ENCODE peak calls at places on chromosomes 16 and 17, in seven cellular contexts. X is NCI-H1048; D is activated T-helper 1 cell treated with anti-CD3 and anti-CD28 coated beads, Interleukin-2, amount 50 U/mL, for 16 hours; S is tibial nerve; K is NCI-H2081; A is mucosa of gallbladder; Y is activated naive CD4-positive, alpha-beta T cell. M is an unnamed sample.
A peak's percentile ranks its signal among the peaks of the same experiment; 100 is the strongest.

GRCh38 chr16:86432048-86432447 is 78.3 kb upstream of the FOXF1 start:
- DNase-seq in X (no peak), D (no peak), S (no peak), K (no peak), A (no peak), Y (no peak), M (no peak)

GRCh38 chr17:32259596-32259995 is 6.0 kb upstream of the RHBDL3 start:
- DNase-seq in X (no peak), D (no peak), S (no peak), K (no peak), A (no peak), Y (no peak), M (no peak)

GRCh38 chr17:50920041-50920410 is 53.9 kb upstream of the TOB1 start:
- DNase-seq in X (no peak), D (no peak), S (no peak), K (peak; percentile 93), A (no peak), Y (no peak), M (no peak)

GRCh38 chr17:29561541-29562517 is 5.0 kb downstream of the ABHD15 start:
- DNase-seq in X (no peak), D (no peak), S (no peak), K (no peak), A (no peak), Y (no peak), M (no peak)

GRCh38 chr17:27379863-27380533 is 76.2 kb upstream of the KSR1 start:
- DNase-seq in X (no peak), D (no peak), S (peak; percentile 40), K (no peak), A (peak; percentile 73), Y (no peak), M (no peak)

GRCh38 chr17:67165201-67165600 is 79.8 kb downstream of the HELZ start:
- DNase-seq in X (no peak), D (no peak), S (peak; percentile 18), K (no peak), A (no peak), Y (no peak), M (no peak)

GRCh38 chr17:80105762-80106161 is 4.4 kb downstream of the GAA start:
- DNase-seq in X (no peak), D (no peak), S (no peak), K (peak; percentile 75), A (no peak), Y (no peak), M (no peak)

GRCh38 chr16:13936596-13937081 is 16.7 kb downstream of the ERCC4 start:
- DNase-seq in X (no peak), D (no peak), S (no peak), K (no peak), A (no peak), Y (no peak), M (no peak)

GRCh38 chr17:56785396-56785795 is 48.3 kb downstream of the C17orf67 start:
- DNase-seq in X (no peak), D (no peak), S (no peak), K (no peak), A (no peak), Y (no peak), M (no peak)

GRCh38 chr17:42023524-42024349 is 3.8 kb downstream of the NKIRAS2 start:
- DNase-seq in X (no peak), D (no peak), S (no peak), K (no peak), A (peak; percentile 28), Y (no peak), M (no peak)

GRCh38 chr17:47621293-47622178 is 28.2 kb upstream of the KPNB1 start:
- DNase-seq in X (no peak), D (no peak), S (no peak), K (no peak), A (peak; percentile 35), Y (no peak), M (no peak)

GRCh38 chr16:11675561-11676511 is 7.6 kb downstream of the SNN start:
- DNase-seq in X (no peak), D (no peak), S (no peak), K (no peak), A (peak; percentile 81), Y (peak; percentile 11), M (no peak)

GRCh38 chr17:58702045-58702476 is 9.7 kb downstream of the RAD51C start:
- DNase-seq in X (no peak), D (no peak), S (no peak), K (no peak), A (no peak), Y (no peak), M (no peak)

GRCh38 chr17:47844814-47845453 is 3.9 kb upstream of the SCRN2 start:
- DNase-seq in X (no peak), D (no peak), S (no peak), K (peak; percentile 30), A (no peak), Y (no peak), M (no peak)

GRCh38 chr17:78337244-78338109 is 22.4 kb downstream of the SOCS3 start:
- DNase-seq in X (no peak), D (no peak), S (no peak), K (no peak), A (no peak), Y (no peak), M (no peak)

GRCh38 chr17:41527076-41528023 is 758 bp downstream of the KRT19 start:
- DNase-seq in X (no peak), D (no peak), S (no peak), K (peak; percentile 58), A (no peak), Y (no peak), M (no peak)

GRCh38 chr16:3612510-3613466 is 1.4 kb upstream of the SLX4 start:
- DNase-seq in X (no peak), D (no peak), S (no peak), K (no peak), A (no peak), Y (no peak), M (no peak)

GRCh38 chr17:73969956-73970355 is 233.5 kb upstream of the RPL38 start:
- DNase-seq in X (no peak), D (no peak), S (no peak), K (no peak), A (peak; percentile 32), Y (no peak), M (no peak)

GRCh38 chr17:29572691-29573557 is 4.4 kb downstream of the TP53I13 start:
- DNase-seq in X (no peak), D (no peak), S (peak; percentile 41), K (no peak), A (no peak), Y (peak; percentile 33), M (peak; percentile 80)

GRCh38 chr16:46972429-46972970 is 974 bp downstream of the DNAJA2 start:
- DNase-seq in X (no peak), D (no peak), S (no peak), K (peak; percentile 29), A (no peak), Y (no peak), M (no peak)

GRCh38 chr17:82378741-82379021 is 7.1 kb downstream of the UTS2R start:
- DNase-seq in X (no peak), D (no peak), S (no peak), K (no peak), A (no peak), Y (no peak), M (no peak)

GRCh38 chr16:24075929-24076716 is 180.0 kb upstream of the CACNG3 start:
- DNase-seq in X (no peak), D (no peak), S (no peak), K (no peak), A (no peak), Y (no peak), M (peak; percentile 8)

GRCh38 chr16:69193860-69194259 is 6.9 kb downstream of the SNTB2 start:
- DNase-seq in X (no peak), D (no peak), S (no peak), K (no peak), A (no peak), Y (no peak), M (no peak)

M was measured in type B pancreatic cell.